ENCODE peak calls at places on chromosomes 1 and 21, in nine cellular contexts. K is posterior cingulate gyrus; D is brain microvascular endothelial cell; N is CD8-positive, alpha-beta memory T cell; U is G401; M is bronchial epithelial cell; F is NCI-H1105 treated with DMSO at 0.1 percent for 48 hours; L is astrocyte of the cerebellum; P is T-cell. X is an unnamed sample.

GRCh38 chr1:111516008-111516535 is 12.6 kb upstream of the ADORA3 start:
- DNase-seq in F (peak; percentile 22), P (no peak), D (peak; percentile 31), K (no peak), L (no peak), M (peak; percentile 52), N (peak; percentile 39), U (peak; percentile 24), X (no peak)

GRCh38 chr1:36432616-36433015 is 17.6 kb downstream of the OSCP1 start:
- DNase-seq in F (no peak), K (no peak), M (no peak), U (no peak), D (no peak), P (no peak), N (no peak), L (no peak), X (no peak)

GRCh38 chr1:6148497-6149241 is 31.5 kb downstream of the CHD5 start:
- DNase-seq in F (peak; percentile 88), N (peak; percentile 33), U (no peak), K (peak; percentile 54), P (peak; percentile 53), M (peak; percentile 49), D (peak; percentile 22), L (no peak), X (peak; percentile 65)

GRCh38 chr21:34579411-34579810 is 35.5 kb downstream of the RCAN1 start:
- DNase-seq in P (no peak), F (no peak), M (peak; percentile 93), L (no peak), D (peak; percentile 47), K (no peak), N (no peak), U (no peak), X (no peak)

GRCh38 chr1:101769520-101769919 is 227.2 kb downstream of the OLFM3 start:
- DNase-seq in K (no peak), P (no peak), L (no peak), F (peak; percentile 20), U (peak; percentile 57), D (no peak), M (peak; percentile 8), N (no peak), X (no peak)

GRCh38 chr21:34736116-34736870 is 67.5 kb downstream of the CLIC6 start:
- DNase-seq in N (no peak), F (no peak), K (no peak), M (no peak), U (no peak), L (no peak), P (no peak), D (peak; percentile 24), X (no peak)

GRCh38 chr1:169683661-169684060 is 27.8 kb downstream of the SELL start:
- DNase-seq in M (peak; percentile 54), L (no peak), P (no peak), F (no peak), N (no peak), U (no peak), D (no peak), K (no peak), X (no peak)

GRCh38 chr1:14282583-14283186 is 315.8 kb upstream of the KAZN start:
- DNase-seq in N (no peak), P (no peak), U (peak; percentile 76), M (peak; percentile 6), L (peak; percentile 40), F (no peak), K (no peak), D (no peak), X (no peak)

GRCh38 chr1:173506437-173506836 is 29.3 kb downstream of the PRDX6 start:
- DNase-seq in M (no peak), N (no peak), F (no peak), D (no peak), L (no peak), K (no peak), U (no peak), P (no peak), X (no peak)

GRCh38 chr1:231508941-231509340 is 19.5 kb upstream of the TSNAX start:
- DNase-seq in N (no peak), P (no peak), L (no peak), K (no peak), U (no peak), F (no peak), M (no peak), D (no peak), X (no peak)

GRCh38 chr21:31137951-31138350 is 99.7 kb upstream of the KRTAP19-8 start:
- DNase-seq in F (no peak), N (no peak), M (no peak), P (no peak), L (no peak), K (no peak), U (no peak), D (no peak), X (no peak)

GRCh38 chr1:60213253-60213652 is 139.7 kb upstream of the C1orf87 start:
- DNase-seq in U (no peak), K (no peak), P (no peak), D (no peak), N (no peak), M (no peak), F (peak; percentile 35), L (no peak), X (no peak)

GRCh38 chr21:41133896-41134522 is 34.0 kb upstream of the BACE2 start:
- DNase-seq in M (peak; percentile 47), L (peak; percentile 23), D (peak; percentile 28), P (no peak), F (peak; percentile 51), N (no peak), K (no peak), U (peak; percentile 24), X (no peak)

GRCh38 chr1:177442580-177442979 is 271.8 kb downstream of the BRINP2 start:
- DNase-seq in L (no peak), M (peak; percentile 13), U (no peak), P (no peak), K (no peak), F (peak; percentile 63), D (no peak), N (no peak), X (no peak)

GRCh38 chr1:179128520-179128919 is 46.6 kb downstream of the TOR3A start:
- DNase-seq in P (no peak), L (no peak), M (no peak), U (no peak), D (no peak), K (no peak), F (no peak), N (no peak), X (no peak)

GRCh38 chr1:62906428-62906886 is 122.5 kb downstream of the ATG4C start:
- DNase-seq in U (peak; percentile 2), N (no peak), L (no peak), D (peak; percentile 10), K (no peak), F (peak; percentile 4), M (peak; percentile 3), P (no peak), X (no peak)

GRCh38 chr1:53510215-53510614 is 51.0 kb downstream of the DMRTB1 start:
- DNase-seq in M (no peak), L (no peak), D (no peak), P (no peak), F (no peak), U (no peak), K (no peak), N (no peak), X (no peak)

GRCh38 chr1:5265416-5266075 is 611.1 kb downstream of the AJAP1 start:
- DNase-seq in L (no peak), P (no peak), N (no peak), F (no peak), M (no peak), K (no peak), D (no peak), U (no peak), X (no peak)

GRCh38 chr1:24443241-24443656 is 27.6 kb downstream of the NIPAL3 start:
- DNase-seq in N (no peak), D (no peak), K (no peak), F (peak; percentile 29), U (peak; percentile 45), L (no peak), P (no peak), M (no peak), X (no peak)

GRCh38 chr1:97986041-97987005 is 65.5 kb upstream of the DPYD start:
- DNase-seq in L (no peak), D (no peak), N (no peak), U (no peak), P (no peak), F (no peak), M (peak; percentile 26), K (no peak), X (no peak)

GRCh38 chr1:89457046-89457445 is 67.6 kb upstream of the LRRC8B start:
- DNase-seq in D (no peak), L (no peak), N (no peak), K (no peak), U (no peak), F (no peak), P (no peak), M (no peak), X (no peak)

GRCh38 chr21:33817663-33818433 is 97.8 kb downstream of the ATP5PO start:
- DNase-seq in P (no peak), L (no peak), F (peak; percentile 80), D (no peak), M (no peak), U (no peak), N (no peak), K (no peak), X (no peak)

GRCh38 chr1:85330711-85331290 is 54.4 kb upstream of the BCL10 start:
- DNase-seq in D (peak; percentile 97), L (peak; percentile 95), K (peak; percentile 5), P (no peak), N (no peak), M (peak; percentile 39), F (no peak), U (no peak), X (no peak)

GRCh38 chr21:45288441-45288841 is 746 bp upstream of the POFUT2 start:
- DNase-seq in P (no peak), D (no peak), K (no peak), L (no peak), F (no peak), M (no peak), U (no peak), N (no peak), X (no peak)

GRCh38 chr1:94883688-94884087 is 43.2 kb downstream of the CNN3 start:
- DNase-seq in K (no peak), L (peak; percentile 77), M (peak; percentile 46), U (no peak), D (peak; percentile 49), P (no peak), F (no peak), N (peak; percentile 4), X (no peak)

X was measured in stimulated activated effector memory CD8-positive, alpha-beta T cell treated with anti-CD3 and anti-CD28 coated beads, Interleukin-12 subunit alpha, Interleukin-12 subunit beta, amount 100 ng/mL, for 72 hours.